ENCODE peak calls at places on chromosomes 13 and 19, in seven cellular contexts. One of them, this sample, is unnamed.

GRCh38 chr19:2602391-2603181 is 99.9 kb downstream of the GNG7 start:
- DNase-seq in neural progenitor cell: peak
- DNase-seq in stimulated activated CD8-positive, alpha-beta memory T cell treated with anti-CD3 and anti-CD28 coated beads, Interleukin-2, amount 100 ng/mL, for 48 hours: no peak
- DNase-seq in fibroblast of gingiva: peak
- DNase-seq in nucleus accumbens: peak
- DNase-seq in effector CD4-positive, alpha-beta T cell: no peak
- DNase-seq in uterus: peak
- DNase-seq in this sample: no peak

GRCh38 chr13:99315186-99315585 is 8.0 kb upstream of the GPR183 start:
- DNase-seq in effector CD4-positive, alpha-beta T cell: no peak
- DNase-seq in stimulated activated CD8-positive, alpha-beta memory T cell treated with anti-CD3 and anti-CD28 coated beads, Interleukin-2, amount 100 ng/mL, for 48 hours: no peak
- DNase-seq in fibroblast of gingiva: no peak
- DNase-seq in nucleus accumbens: no peak
- DNase-seq in uterus: no peak
- DNase-seq in neural progenitor cell: no peak
- DNase-seq in this sample: no peak

GRCh38 chr19:45693168-45693788 is 812 bp downstream of the QPCTL start:
- DNase-seq in nucleus accumbens: peak
- DNase-seq in stimulated activated CD8-positive, alpha-beta memory T cell treated with anti-CD3 and anti-CD28 coated beads, Interleukin-2, amount 100 ng/mL, for 48 hours: peak
- DNase-seq in effector CD4-positive, alpha-beta T cell: peak
- DNase-seq in uterus: peak
- DNase-seq in fibroblast of gingiva: peak
- DNase-seq in neural progenitor cell: peak
- DNase-seq in this sample: peak

GRCh38 chr13:100209857-100210580 is 121.1 kb downstream of the PCCA start:
- DNase-seq in nucleus accumbens: no peak
- DNase-seq in fibroblast of gingiva: peak
- DNase-seq in stimulated activated CD8-positive, alpha-beta memory T cell treated with anti-CD3 and anti-CD28 coated beads, Interleukin-2, amount 100 ng/mL, for 48 hours: no peak
- DNase-seq in uterus: no peak
- DNase-seq in neural progenitor cell: no peak
- DNase-seq in effector CD4-positive, alpha-beta T cell: no peak
- DNase-seq in this sample: no peak

GRCh38 chr19:41540041-41540695 is 35.8 kb upstream of the CEACAM21 start:
- DNase-seq in nucleus accumbens: no peak
- DNase-seq in uterus: no peak
- DNase-seq in neural progenitor cell: no peak
- DNase-seq in fibroblast of gingiva: no peak
- DNase-seq in stimulated activated CD8-positive, alpha-beta memory T cell treated with anti-CD3 and anti-CD28 coated beads, Interleukin-2, amount 100 ng/mL, for 48 hours: no peak
- DNase-seq in effector CD4-positive, alpha-beta T cell: no peak
- DNase-seq in this sample: no peak

GRCh38 chr19:48638831-48639381 is 1.7 kb upstream of the DBP start:
- DNase-seq in fibroblast of gingiva: no peak
- DNase-seq in neural progenitor cell: no peak
- DNase-seq in stimulated activated CD8-positive, alpha-beta memory T cell treated with anti-CD3 and anti-CD28 coated beads, Interleukin-2, amount 100 ng/mL, for 48 hours: no peak
- DNase-seq in effector CD4-positive, alpha-beta T cell: no peak
- DNase-seq in uterus: peak
- DNase-seq in nucleus accumbens: no peak
- DNase-seq in this sample: no peak

GRCh38 chr19:10863107-10863700 is 8.1 kb upstream of the CARM1 start:
- DNase-seq in neural progenitor cell: no peak
- DNase-seq in nucleus accumbens: no peak
- DNase-seq in effector CD4-positive, alpha-beta T cell: no peak
- DNase-seq in fibroblast of gingiva: no peak
- DNase-seq in stimulated activated CD8-positive, alpha-beta memory T cell treated with anti-CD3 and anti-CD28 coated beads, Interleukin-2, amount 100 ng/mL, for 48 hours: no peak
- DNase-seq in uterus: no peak
- DNase-seq in this sample: no peak

GRCh38 chr13:113461022-113461751 is 7.9 kb upstream of the ADPRHL1 start:
- DNase-seq in effector CD4-positive, alpha-beta T cell: no peak
- DNase-seq in neural progenitor cell: no peak
- DNase-seq in nucleus accumbens: no peak
- DNase-seq in stimulated activated CD8-positive, alpha-beta memory T cell treated with anti-CD3 and anti-CD28 coated beads, Interleukin-2, amount 100 ng/mL, for 48 hours: no peak
- DNase-seq in uterus: no peak
- DNase-seq in fibroblast of gingiva: no peak
- DNase-seq in this sample: no peak

GRCh38 chr19:35340431-35340830 is 7.3 kb upstream of the FFAR1 start:
- DNase-seq in stimulated activated CD8-positive, alpha-beta memory T cell treated with anti-CD3 and anti-CD28 coated beads, Interleukin-2, amount 100 ng/mL, for 48 hours: no peak
- DNase-seq in neural progenitor cell: no peak
- DNase-seq in fibroblast of gingiva: no peak
- DNase-seq in effector CD4-positive, alpha-beta T cell: no peak
- DNase-seq in uterus: no peak
- DNase-seq in nucleus accumbens: no peak
- DNase-seq in this sample: no peak

GRCh38 chr13:72458701-72459100 is 268.7 kb downstream of the MZT1 start:
- DNase-seq in effector CD4-positive, alpha-beta T cell: no peak
- DNase-seq in uterus: no peak
- DNase-seq in stimulated activated CD8-positive, alpha-beta memory T cell treated with anti-CD3 and anti-CD28 coated beads, Interleukin-2, amount 100 ng/mL, for 48 hours: no peak
- DNase-seq in neural progenitor cell: peak
- DNase-seq in fibroblast of gingiva: no peak
- DNase-seq in nucleus accumbens: no peak
- DNase-seq in this sample: no peak

GRCh38 chr13:94232161-94232560 is 247.3 kb downstream of the DCT start:
- DNase-seq in fibroblast of gingiva: no peak
- DNase-seq in neural progenitor cell: no peak
- DNase-seq in nucleus accumbens: no peak
- DNase-seq in uterus: no peak
- DNase-seq in stimulated activated CD8-positive, alpha-beta memory T cell treated with anti-CD3 and anti-CD28 coated beads, Interleukin-2, amount 100 ng/mL, for 48 hours: no peak
- DNase-seq in effector CD4-positive, alpha-beta T cell: no peak
- DNase-seq in this sample: no peak

GRCh38 chr13:32647926-32648325 is 61.7 kb downstream of the PDS5B start:
- DNase-seq in fibroblast of gingiva: no peak
- DNase-seq in uterus: no peak
- DNase-seq in stimulated activated CD8-positive, alpha-beta memory T cell treated with anti-CD3 and anti-CD28 coated beads, Interleukin-2, amount 100 ng/mL, for 48 hours: no peak
- DNase-seq in neural progenitor cell: no peak
- DNase-seq in nucleus accumbens: no peak
- DNase-seq in effector CD4-positive, alpha-beta T cell: no peak
- DNase-seq in this sample: no peak

GRCh38 chr13:23899555-23899954 is 2.3 kb upstream of the C1QTNF9B start:
- DNase-seq in uterus: no peak
- DNase-seq in fibroblast of gingiva: peak
- DNase-seq in stimulated activated CD8-positive, alpha-beta memory T cell treated with anti-CD3 and anti-CD28 coated beads, Interleukin-2, amount 100 ng/mL, for 48 hours: no peak
- DNase-seq in neural progenitor cell: peak
- DNase-seq in effector CD4-positive, alpha-beta T cell: peak
- DNase-seq in nucleus accumbens: peak
- DNase-seq in this sample: no peak

GRCh38 chr19:10006335-10006708 is 4.0 kb downstream of the COL5A3 start:
- DNase-seq in effector CD4-positive, alpha-beta T cell: no peak
- DNase-seq in nucleus accumbens: peak
- DNase-seq in uterus: peak
- DNase-seq in fibroblast of gingiva: peak
- DNase-seq in stimulated activated CD8-positive, alpha-beta memory T cell treated with anti-CD3 and anti-CD28 coated beads, Interleukin-2, amount 100 ng/mL, for 48 hours: no peak
- DNase-seq in neural progenitor cell: no peak
- DNase-seq in this sample: no peak

GRCh38 chr19:14325863-14326262 is 55.4 kb upstream of the ADGRE5 start:
- DNase-seq in effector CD4-positive, alpha-beta T cell: no peak
- DNase-seq in stimulated activated CD8-positive, alpha-beta memory T cell treated with anti-CD3 and anti-CD28 coated beads, Interleukin-2, amount 100 ng/mL, for 48 hours: no peak
- DNase-seq in neural progenitor cell: no peak
- DNase-seq in uterus: no peak
- DNase-seq in fibroblast of gingiva: no peak
- DNase-seq in nucleus accumbens: no peak
- DNase-seq in this sample: no peak

GRCh38 chr19:39847525-39847924 is 1.3 kb upstream of the FBL start:
- DNase-seq in nucleus accumbens: no peak
- DNase-seq in effector CD4-positive, alpha-beta T cell: no peak
- DNase-seq in neural progenitor cell: no peak
- DNase-seq in stimulated activated CD8-positive, alpha-beta memory T cell treated with anti-CD3 and anti-CD28 coated beads, Interleukin-2, amount 100 ng/mL, for 48 hours: no peak
- DNase-seq in uterus: no peak
- DNase-seq in fibroblast of gingiva: no peak
- DNase-seq in this sample: no peak